ENCODE peak calls at places on chromosomes 7 and 10, in seven cellular contexts. One of them, this sample, is unnamed.

GRCh38 chr7:111827863-111828504 is 265.7 kb upstream of the IMMP2L start:
- DNase-seq in GM12878: no peak
- DNase-seq in GM23338: no peak
- DNase-seq in Panc1: no peak
- DNase-seq in SK-N-SH: no peak
- DNase-seq in HCT116: no peak
- DNase-seq in A549: no peak
- DNase-seq in this sample: no peak

GRCh38 chr10:48659790-48660189 is 24.9 kb upstream of the WDFY4 start:
- DNase-seq in A549: no peak
- DNase-seq in SK-N-SH: peak; percentile 48
- DNase-seq in GM12878: no peak
- DNase-seq in HCT116: no peak
- DNase-seq in GM23338: peak; percentile 46
- DNase-seq in Panc1: no peak
- DNase-seq in this sample: no peak

GRCh38 chr7:128119036-128119435 is 87.8 kb upstream of the LRRC4 start:
- DNase-seq in GM23338: no peak
- DNase-seq in Panc1: no peak
- DNase-seq in HCT116: no peak
- DNase-seq in SK-N-SH: no peak
- DNase-seq in GM12878: no peak
- DNase-seq in A549: no peak
- DNase-seq in this sample: no peak

GRCh38 chr7:86469680-86470295 is 173.9 kb upstream of the GRM3 start:
- DNase-seq in Panc1: peak; percentile 76
- DNase-seq in GM12878: peak; percentile 27
- DNase-seq in GM23338: peak; percentile 96
- DNase-seq in HCT116: peak; percentile 78
- DNase-seq in A549: peak; percentile 15
- DNase-seq in SK-N-SH: peak; percentile 57
- DNase-seq in this sample: peak; percentile 77

GRCh38 chr10:122551450-122551849 is 9.1 kb upstream of the DMBT1 start:
- DNase-seq in Panc1: no peak
- DNase-seq in GM23338: peak; percentile 26
- DNase-seq in SK-N-SH: no peak
- DNase-seq in A549: no peak
- DNase-seq in GM12878: no peak
- DNase-seq in HCT116: no peak
- DNase-seq in this sample: no peak

GRCh38 chr7:55508301-55509011 is 63.8 kb downstream of the VOPP1 start:
- DNase-seq in GM23338: no peak
- DNase-seq in HCT116: no peak
- DNase-seq in A549: no peak
- DNase-seq in SK-N-SH: no peak
- DNase-seq in Panc1: no peak
- DNase-seq in GM12878: no peak
- DNase-seq in this sample: no peak

GRCh38 chr10:132753596-132753995 is 32.4 kb downstream of the NKX6-2 start:
- DNase-seq in Panc1: no peak
- DNase-seq in GM12878: no peak
- DNase-seq in SK-N-SH: no peak
- DNase-seq in A549: no peak
- DNase-seq in GM23338: no peak
- DNase-seq in HCT116: no peak
- DNase-seq in this sample: no peak

GRCh38 chr7:139488810-139489209 is 5.3 kb upstream of the KLRG2 start:
- DNase-seq in Panc1: no peak
- DNase-seq in GM23338: no peak
- DNase-seq in A549: no peak
- DNase-seq in HCT116: no peak
- DNase-seq in SK-N-SH: no peak
- DNase-seq in GM12878: no peak
- DNase-seq in this sample: no peak

GRCh38 chr7:45118830-45119452 is 7.4 kb upstream of the TBRG4 start:
- DNase-seq in Panc1: no peak
- DNase-seq in HCT116: no peak
- DNase-seq in A549: no peak
- DNase-seq in SK-N-SH: no peak
- DNase-seq in GM12878: no peak
- DNase-seq in GM23338: no peak
- DNase-seq in this sample: no peak

GRCh38 chr7:144009361-144009760 is 9.2 kb downstream of the OR6B1 start:
- DNase-seq in Panc1: no peak
- DNase-seq in A549: no peak
- DNase-seq in GM23338: no peak
- DNase-seq in HCT116: no peak
- DNase-seq in SK-N-SH: no peak
- DNase-seq in GM12878: no peak
- DNase-seq in this sample: no peak

GRCh38 chr10:37760817-37761216 is 96.6 kb downstream of the ZNF248 start:
- DNase-seq in A549: no peak
- DNase-seq in GM23338: no peak
- DNase-seq in Panc1: no peak
- DNase-seq in SK-N-SH: no peak
- DNase-seq in GM12878: no peak
- DNase-seq in HCT116: no peak
- DNase-seq in this sample: no peak

GRCh38 chr10:74981831-74982633 is 129.4 kb upstream of the SAMD8 start:
- DNase-seq in HCT116: no peak
- DNase-seq in Panc1: no peak
- DNase-seq in GM23338: no peak
- DNase-seq in A549: no peak
- DNase-seq in GM12878: no peak
- DNase-seq in SK-N-SH: no peak
- DNase-seq in this sample: no peak

GRCh38 chr10:6722616-6723004 is 142.5 kb upstream of the PRKCQ start:
- DNase-seq in SK-N-SH: no peak
- DNase-seq in GM23338: no peak
- DNase-seq in GM12878: no peak
- DNase-seq in Panc1: no peak
- DNase-seq in HCT116: peak; percentile 16
- DNase-seq in A549: no peak
- DNase-seq in this sample: no peak

GRCh38 chr7:75772081-75773077 is at the start of gene CCL26:
- DNase-seq in GM12878: no peak
- DNase-seq in Panc1: peak; percentile 25
- DNase-seq in GM23338: no peak
- DNase-seq in SK-N-SH: no peak
- DNase-seq in A549: no peak
- DNase-seq in HCT116: no peak
- DNase-seq in this sample: no peak

GRCh38 chr7:43164757-43165156 is 52.3 kb downstream of the HECW1 start:
- DNase-seq in HCT116: peak; percentile 39
- DNase-seq in GM23338: no peak
- DNase-seq in GM12878: peak; percentile 61
- DNase-seq in Panc1: peak; percentile 41
- DNase-seq in SK-N-SH: no peak
- DNase-seq in A549: peak; percentile 62
- DNase-seq in this sample: no peak

GRCh38 chr10:22704348-22705341 is 9.7 kb downstream of the PIP4K2A start:
- DNase-seq in HCT116: no peak
- DNase-seq in Panc1: no peak
- DNase-seq in SK-N-SH: no peak
- DNase-seq in GM23338: no peak
- DNase-seq in A549: no peak
- DNase-seq in GM12878: no peak
- DNase-seq in this sample: no peak

GRCh38 chr10:71927669-71928592 is 36.3 kb upstream of the CHST3 start:
- DNase-seq in GM23338: no peak
- DNase-seq in GM12878: no peak
- DNase-seq in SK-N-SH: no peak
- DNase-seq in Panc1: no peak
- DNase-seq in HCT116: no peak
- DNase-seq in A549: peak; percentile 34
- DNase-seq in this sample: no peak

GRCh38 chr7:88759216-88759955 is at the start of gene ZNF804B:
- DNase-seq in Panc1: no peak
- DNase-seq in SK-N-SH: peak; percentile 82
- DNase-seq in A549: no peak
- DNase-seq in HCT116: no peak
- DNase-seq in GM12878: no peak
- DNase-seq in GM23338: peak; percentile 74
- DNase-seq in this sample: peak; percentile 45

DNA sequence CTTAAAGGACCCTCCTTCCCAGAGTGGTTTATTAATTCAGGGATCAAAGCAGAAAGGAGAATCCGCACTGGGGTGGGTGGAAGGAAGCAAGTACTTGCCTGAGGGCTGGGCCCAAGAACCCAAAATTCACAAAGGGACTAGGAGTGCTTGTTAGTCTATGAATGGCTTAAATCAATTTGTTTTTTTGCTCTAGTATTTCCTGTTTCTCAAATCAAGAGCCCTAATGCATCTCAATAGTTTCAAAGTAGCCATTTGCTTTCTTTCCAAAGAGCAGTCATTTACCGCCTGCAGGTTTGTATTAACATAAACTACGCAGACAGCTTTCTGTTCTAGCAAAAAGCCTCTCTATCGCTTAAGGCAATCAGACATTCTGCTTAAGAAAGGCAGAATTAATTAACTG is 44.2 kb upstream of the SLC35G1 start:
- DNase-seq in GM23338: peak; percentile 74
- DNase-seq in HCT116: no peak
- DNase-seq in SK-N-SH: no peak
- DNase-seq in Panc1: no peak
- DNase-seq in A549: no peak
- DNase-seq in GM12878: no peak
- DNase-seq in this sample: no peak
- TF ChIP-seq REST in GM23338: no peak
- TF ChIP-seq REST in HCT116: no peak
- TF ChIP-seq REST in SK-N-SH: no peak
- TF ChIP-seq REST in Panc1: no peak
- TF ChIP-seq REST in A549: no peak
- TF ChIP-seq REST in GM12878: no peak
- TF ChIP-seq REST in this sample: no peak

GRCh38 chr7:29281782-29282541 is 87.4 kb downstream of the CHN2 start:
- DNase-seq in GM12878: no peak
- DNase-seq in GM23338: no peak
- DNase-seq in Panc1: no peak
- DNase-seq in A549: no peak
- DNase-seq in HCT116: no peak
- DNase-seq in SK-N-SH: peak; percentile 82
- DNase-seq in this sample: peak; percentile 12
- TF ChIP-seq REST in GM12878: no peak
- TF ChIP-seq REST in GM23338: no peak
- TF ChIP-seq REST in Panc1: no peak
- TF ChIP-seq REST in A549: no peak
- TF ChIP-seq REST in HCT116: no peak
- TF ChIP-seq REST in SK-N-SH: no peak
- TF ChIP-seq REST in this sample: no peak

GRCh38 chr10:83612050-83612449 is 527.3 kb upstream of the GHITM start:
- DNase-seq in GM23338: no peak
- DNase-seq in SK-N-SH: no peak
- DNase-seq in A549: no peak
- DNase-seq in GM12878: no peak
- DNase-seq in HCT116: no peak
- DNase-seq in Panc1: no peak
- DNase-seq in this sample: no peak

GRCh38 chr10:83607959-83608745 is 531.2 kb upstream of the GHITM start:
- DNase-seq in SK-N-SH: no peak
- DNase-seq in Panc1: no peak
- DNase-seq in GM23338: peak; percentile 1
- DNase-seq in HCT116: no peak
- DNase-seq in GM12878: no peak
- DNase-seq in A549: no peak
- DNase-seq in this sample: no peak

GRCh38 chr10:83603708-83604107 is 535.6 kb upstream of the GHITM start:
- DNase-seq in GM12878: peak; percentile 55
- DNase-seq in GM23338: no peak
- DNase-seq in SK-N-SH: no peak
- DNase-seq in HCT116: no peak
- DNase-seq in Panc1: no peak
- DNase-seq in A549: no peak
- DNase-seq in this sample: no peak

GRCh38 chr10:83605783-83606182 is 533.5 kb upstream of the GHITM start:
- DNase-seq in Panc1: no peak
- DNase-seq in HCT116: no peak
- DNase-seq in A549: no peak
- DNase-seq in GM23338: no peak
- DNase-seq in SK-N-SH: no peak
- DNase-seq in GM12878: no peak
- DNase-seq in this sample: no peak

GRCh38 chr10:83606275-83606674 is 533.0 kb upstream of the GHITM start:
- DNase-seq in SK-N-SH: peak; percentile 6
- DNase-seq in HCT116: no peak
- DNase-seq in GM23338: peak; percentile 46
- DNase-seq in GM12878: no peak
- DNase-seq in A549: no peak
- DNase-seq in Panc1: no peak
- DNase-seq in this sample: no peak
- TF ChIP-seq REST in SK-N-SH: no peak
- TF ChIP-seq REST in HCT116: no peak
- TF ChIP-seq REST in GM23338: no peak
- TF ChIP-seq REST in GM12878: no peak
- TF ChIP-seq REST in A549: no peak
- TF ChIP-seq REST in Panc1: no peak
- TF ChIP-seq REST in this sample: no peak

GRCh38 chr10:110458583-110458920 is 39.2 kb upstream of the DUSP5 start:
- DNase-seq in GM12878: no peak
- DNase-seq in GM23338: no peak
- DNase-seq in A549: no peak
- DNase-seq in SK-N-SH: no peak
- DNase-seq in HCT116: no peak
- DNase-seq in Panc1: no peak
- DNase-seq in this sample: no peak

GRCh38 chr10:110455440-110455839 is 42.3 kb upstream of the DUSP5 start:
- DNase-seq in SK-N-SH: no peak
- DNase-seq in HCT116: no peak
- DNase-seq in GM12878: no peak
- DNase-seq in Panc1: no peak
- DNase-seq in GM23338: no peak
- DNase-seq in A549: no peak
- DNase-seq in this sample: no peak

GRCh38 chr10:110456046-110456445 is 41.7 kb upstream of the DUSP5 start:
- DNase-seq in A549: no peak
- DNase-seq in HCT116: no peak
- DNase-seq in Panc1: no peak
- DNase-seq in GM23338: no peak
- DNase-seq in GM12878: no peak
- DNase-seq in SK-N-SH: no peak
- DNase-seq in this sample: no peak

GRCh38 chr10:110457851-110458582 is 39.7 kb upstream of the DUSP5 start:
- DNase-seq in GM12878: no peak
- DNase-seq in Panc1: no peak
- DNase-seq in GM23338: no peak
- DNase-seq in A549: no peak
- DNase-seq in SK-N-SH: no peak
- DNase-seq in HCT116: no peak
- DNase-seq in this sample: no peak

DNA sequence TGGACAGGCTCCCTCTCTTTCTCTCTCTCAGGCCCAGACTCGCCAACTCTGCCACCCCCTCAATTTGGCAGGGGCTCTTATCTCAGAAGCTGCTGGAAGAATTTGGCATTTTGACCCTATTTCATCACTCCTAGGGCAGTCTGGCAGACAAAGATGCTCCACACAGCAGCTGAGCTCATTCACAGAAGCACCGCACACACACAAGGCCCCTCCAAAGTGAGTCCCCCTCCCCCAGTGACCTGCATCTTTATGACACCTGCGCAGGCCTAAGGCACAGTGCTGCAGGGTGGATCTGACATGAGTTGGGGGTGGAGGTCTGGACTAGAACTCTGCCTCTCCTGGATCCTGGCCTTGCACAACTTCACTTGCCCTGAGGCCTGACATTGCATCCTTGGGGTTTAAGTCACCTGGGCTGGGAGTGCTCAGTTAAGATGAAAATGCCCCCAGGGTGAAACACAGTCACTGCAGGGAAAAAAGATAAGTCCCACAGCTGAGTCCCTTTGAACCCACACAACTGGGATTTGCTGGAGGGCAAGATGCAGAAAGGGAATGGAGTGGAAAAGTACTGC is 41.1 kb upstream of the DUSP5 start:
- DNase-seq in A549: no peak
- DNase-seq in SK-N-SH: no peak
- DNase-seq in GM12878: no peak
- DNase-seq in HCT116: no peak
- DNase-seq in Panc1: no peak
- DNase-seq in GM23338: no peak
- DNase-seq in this sample: no peak
- TF ChIP-seq REST in A549: no peak
- TF ChIP-seq REST in SK-N-SH: no peak
- TF ChIP-seq REST in GM12878: no peak
- TF ChIP-seq REST in HCT116: no peak
- TF ChIP-seq REST in Panc1: no peak
- TF ChIP-seq REST in GM23338: no peak
- TF ChIP-seq REST in this sample: no peak